ENCODE peak calls at places on chromosomes 5 and 9, in five cellular contexts. One of them, this sample, is unnamed.

GRCh38 chr5:154771383-154771901 is 16.3 kb downstream of the LARP1 start:
- DNase-seq in A673: peak
- DNase-seq in skeletal muscle cell: peak
- DNase-seq in heart left ventricle: no peak
- DNase-seq in uterus: peak
- DNase-seq in this sample: no peak

GRCh38 chr5:10563132-10563939 is 534 bp upstream of the ANKRD33B start:
- DNase-seq in uterus: peak
- DNase-seq in skeletal muscle cell: no peak
- DNase-seq in A673: no peak
- DNase-seq in heart left ventricle: peak
- DNase-seq in this sample: no peak

GRCh38 chr9:93126825-93127368 is 7.2 kb downstream of the NINJ1 start:
- DNase-seq in skeletal muscle cell: no peak
- DNase-seq in heart left ventricle: peak
- DNase-seq in A673: no peak
- DNase-seq in uterus: peak
- DNase-seq in this sample: no peak

GRCh38 chr5:33563983-33564908 is 123.5 kb downstream of the TARS1 start:
- DNase-seq in skeletal muscle cell: no peak
- DNase-seq in uterus: no peak
- DNase-seq in A673: no peak
- DNase-seq in heart left ventricle: no peak
- DNase-seq in this sample: no peak

GRCh38 chr5:10566556-10567068 is 2.7 kb downstream of the ANKRD33B start:
- DNase-seq in heart left ventricle: no peak
- DNase-seq in skeletal muscle cell: no peak
- DNase-seq in uterus: no peak
- DNase-seq in A673: no peak
- DNase-seq in this sample: no peak

GRCh38 chr9:8917978-8918739 is 1118.6 kb upstream of the DMAC1 start:
- DNase-seq in skeletal muscle cell: no peak
- DNase-seq in heart left ventricle: no peak
- DNase-seq in uterus: no peak
- DNase-seq in A673: no peak
- DNase-seq in this sample: no peak

GRCh38 chr9:134283111-134283515 is 43.1 kb upstream of the RXRA start:
- DNase-seq in uterus: peak
- DNase-seq in skeletal muscle cell: peak
- DNase-seq in heart left ventricle: peak
- DNase-seq in A673: peak
- DNase-seq in this sample: peak

GRCh38 chr5:139461698-139462097 is 845 bp downstream of the ECSCR start:
- DNase-seq in skeletal muscle cell: no peak
- DNase-seq in A673: no peak
- DNase-seq in heart left ventricle: peak
- DNase-seq in uterus: no peak
- DNase-seq in this sample: no peak

GRCh38 chr9:127963041-127963358 is 17.8 kb downstream of the EEIG1 start:
- DNase-seq in skeletal muscle cell: no peak
- DNase-seq in A673: no peak
- DNase-seq in heart left ventricle: no peak
- DNase-seq in uterus: no peak
- DNase-seq in this sample: no peak

GRCh38 chr5:386432-387341 is 56.3 kb upstream of the EXOC3 start:
- DNase-seq in A673: no peak
- DNase-seq in heart left ventricle: peak
- DNase-seq in uterus: no peak
- DNase-seq in skeletal muscle cell: peak
- DNase-seq in this sample: no peak

GRCh38 chr9:109855540-109855939 is 75.5 kb downstream of the PALM2AKAP2 start:
- DNase-seq in heart left ventricle: no peak
- DNase-seq in uterus: no peak
- DNase-seq in A673: no peak
- DNase-seq in skeletal muscle cell: no peak
- DNase-seq in this sample: no peak

DNA sequence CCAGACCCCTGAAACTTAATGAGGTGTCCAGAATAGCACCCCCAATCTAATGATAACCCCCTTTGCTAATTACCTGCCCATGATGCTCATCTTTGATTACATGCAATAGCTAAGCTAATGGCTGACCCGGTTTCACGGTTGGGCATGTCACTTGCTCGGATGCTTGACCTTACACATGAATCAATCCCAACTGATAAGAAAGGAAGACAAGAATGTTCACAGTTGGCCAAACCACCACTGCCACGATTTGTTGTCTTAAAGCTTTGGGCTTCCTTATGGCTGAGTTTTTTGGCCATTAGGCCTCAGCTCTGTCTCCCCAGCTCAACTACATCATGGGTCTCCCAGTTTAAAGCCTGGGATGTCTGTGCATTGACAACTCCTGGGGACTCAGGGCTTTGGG is 53.1 kb upstream of the TGFBR1 start:
- DNase-seq in heart left ventricle: no peak
- DNase-seq in uterus: no peak
- DNase-seq in skeletal muscle cell: no peak
- DNase-seq in A673: no peak
- DNase-seq in this sample: no peak
- H3K4me3 ChIP-seq in heart left ventricle: no peak
- H3K4me3 ChIP-seq in uterus: no peak
- H3K4me3 ChIP-seq in skeletal muscle cell: no peak
- H3K4me3 ChIP-seq in A673: no peak
- H3K4me3 ChIP-seq in this sample: no peak

GRCh38 chr5:20524956-20525529 is 537.0 kb upstream of the CDH18 start:
- DNase-seq in uterus: no peak
- DNase-seq in skeletal muscle cell: peak
- DNase-seq in heart left ventricle: no peak
- DNase-seq in A673: no peak
- DNase-seq in this sample: no peak

GRCh38 chr5:20528471-20528870 is 540.5 kb upstream of the CDH18 start:
- DNase-seq in heart left ventricle: no peak
- DNase-seq in A673: no peak
- DNase-seq in uterus: no peak
- DNase-seq in skeletal muscle cell: no peak
- DNase-seq in this sample: no peak

DNA sequence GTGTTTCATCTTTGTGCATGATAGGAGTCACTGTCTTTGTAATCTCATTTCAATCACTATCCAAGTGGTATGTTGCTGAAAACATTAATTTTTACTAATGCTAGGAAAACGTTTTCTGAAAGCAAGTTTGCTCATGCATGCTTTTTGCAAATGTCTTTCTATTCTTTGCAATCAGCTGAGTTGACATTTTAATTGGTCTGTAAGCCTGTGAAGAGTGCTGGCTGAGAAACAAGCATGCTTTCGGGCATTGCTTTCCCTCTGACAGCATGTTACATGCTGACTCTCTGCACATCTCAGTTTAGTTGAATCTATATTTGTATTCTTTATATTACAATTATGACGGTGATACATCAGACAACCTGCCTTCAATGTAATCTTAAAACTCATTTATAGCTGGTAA is 535.1 kb upstream of the CDH18 start:
- DNase-seq in uterus: no peak
- DNase-seq in skeletal muscle cell: no peak
- DNase-seq in A673: no peak
- DNase-seq in heart left ventricle: no peak
- DNase-seq in this sample: no peak
- H3K4me3 ChIP-seq in uterus: no peak
- H3K4me3 ChIP-seq in skeletal muscle cell: no peak
- H3K4me3 ChIP-seq in A673: no peak
- H3K4me3 ChIP-seq in heart left ventricle: no peak
- H3K4me3 ChIP-seq in this sample: no peak

GRCh38 chr5:181203842-181204560 is 995 bp downstream of the TRIM7 start:
- DNase-seq in skeletal muscle cell: no peak
- DNase-seq in uterus: no peak
- DNase-seq in A673: peak
- DNase-seq in heart left ventricle: no peak
- DNase-seq in this sample: no peak
- H3K4me3 ChIP-seq in skeletal muscle cell: peak
- H3K4me3 ChIP-seq in uterus: peak
- H3K4me3 ChIP-seq in A673: peak
- H3K4me3 ChIP-seq in heart left ventricle: peak
- H3K4me3 ChIP-seq in this sample: peak

GRCh38 chr5:145834917-145835838 is at the start of gene PRELID2:
- DNase-seq in A673: peak
- DNase-seq in heart left ventricle: peak
- DNase-seq in uterus: peak
- DNase-seq in skeletal muscle cell: peak
- DNase-seq in this sample: no peak
- H3K4me3 ChIP-seq in A673: peak
- H3K4me3 ChIP-seq in heart left ventricle: peak
- H3K4me3 ChIP-seq in uterus: peak
- H3K4me3 ChIP-seq in skeletal muscle cell: peak
- H3K4me3 ChIP-seq in this sample: peak

GRCh38 chr9:112072721-112073553 is 102.2 kb downstream of the SUSD1 start:
- DNase-seq in uterus: no peak
- DNase-seq in heart left ventricle: no peak
- DNase-seq in A673: no peak
- DNase-seq in skeletal muscle cell: peak
- DNase-seq in this sample: no peak

GRCh38 chr9:112076814-112077213 is 98.3 kb downstream of the SUSD1 start:
- DNase-seq in heart left ventricle: no peak
- DNase-seq in A673: no peak
- DNase-seq in skeletal muscle cell: no peak
- DNase-seq in uterus: no peak
- DNase-seq in this sample: no peak

GRCh38 chr9:112074250-112075008 is 100.7 kb downstream of the SUSD1 start:
- DNase-seq in A673: peak
- DNase-seq in skeletal muscle cell: peak
- DNase-seq in heart left ventricle: no peak
- DNase-seq in uterus: peak
- DNase-seq in this sample: no peak

GRCh38 chr9:112078432-112078831 is 96.7 kb downstream of the SUSD1 start:
- DNase-seq in skeletal muscle cell: no peak
- DNase-seq in heart left ventricle: no peak
- DNase-seq in A673: no peak
- DNase-seq in uterus: no peak
- DNase-seq in this sample: no peak

DNA sequence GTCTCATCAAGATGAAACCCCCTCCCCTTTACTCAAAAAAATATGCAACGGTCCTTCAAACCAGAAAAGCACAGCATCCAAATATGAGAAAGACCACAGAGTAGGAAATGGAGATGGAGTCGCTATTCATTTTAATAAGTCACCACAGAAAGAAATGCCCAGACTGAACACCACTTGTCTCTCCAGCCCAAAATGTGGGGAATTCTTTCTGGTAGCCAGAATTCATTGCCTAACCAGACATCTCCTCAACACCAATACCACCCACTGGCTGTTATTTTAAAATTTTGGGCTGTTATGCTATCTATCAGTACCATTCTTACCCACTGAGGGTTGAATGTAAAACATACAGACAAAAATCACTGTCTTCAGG is 100.1 kb downstream of the SUSD1 start:
- DNase-seq in A673: no peak
- DNase-seq in uterus: no peak
- DNase-seq in heart left ventricle: no peak
- DNase-seq in skeletal muscle cell: no peak
- DNase-seq in this sample: no peak
- H3K4me3 ChIP-seq in A673: no peak
- H3K4me3 ChIP-seq in uterus: no peak
- H3K4me3 ChIP-seq in heart left ventricle: no peak
- H3K4me3 ChIP-seq in skeletal muscle cell: no peak
- H3K4me3 ChIP-seq in this sample: no peak

GRCh38 chr9:108093773-108094675 is 604.5 kb upstream of the KLF4 start:
- DNase-seq in A673: no peak
- DNase-seq in heart left ventricle: no peak
- DNase-seq in skeletal muscle cell: no peak
- DNase-seq in uterus: no peak
- DNase-seq in this sample: peak

GRCh38 chr9:108099854-108100253 is 610.3 kb upstream of the KLF4 start:
- DNase-seq in skeletal muscle cell: no peak
- DNase-seq in uterus: no peak
- DNase-seq in heart left ventricle: no peak
- DNase-seq in A673: no peak
- DNase-seq in this sample: no peak

GRCh38 chr9:108100571-108100970 is 611.0 kb upstream of the KLF4 start:
- DNase-seq in skeletal muscle cell: no peak
- DNase-seq in uterus: no peak
- DNase-seq in heart left ventricle: no peak
- DNase-seq in A673: no peak
- DNase-seq in this sample: no peak

GRCh38 chr9:108094676-108094993 is 605.1 kb upstream of the KLF4 start:
- DNase-seq in uterus: no peak
- DNase-seq in skeletal muscle cell: no peak
- DNase-seq in heart left ventricle: no peak
- DNase-seq in A673: no peak
- DNase-seq in this sample: no peak

DNA sequence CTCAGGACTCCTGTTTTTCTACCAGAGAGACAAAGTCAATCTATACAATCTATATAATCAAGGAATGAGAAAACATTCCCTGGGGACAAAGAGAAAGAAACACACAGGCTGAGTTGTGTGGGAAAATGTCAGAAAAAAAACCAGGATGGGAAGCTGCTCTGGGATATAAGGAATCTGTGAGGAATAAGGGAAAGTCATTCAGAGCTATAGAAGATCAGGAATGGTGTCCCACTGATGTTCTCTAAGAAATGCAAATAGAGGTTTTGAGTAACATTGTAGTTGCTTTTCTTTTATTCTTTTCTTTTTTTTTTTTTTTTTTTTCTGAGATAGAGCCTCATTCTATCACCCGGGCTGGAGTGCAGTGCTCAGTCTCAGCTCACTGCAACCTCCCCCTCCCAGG is 605.9 kb upstream of the KLF4 start:
- DNase-seq in skeletal muscle cell: no peak
- DNase-seq in uterus: no peak
- DNase-seq in A673: no peak
- DNase-seq in heart left ventricle: no peak
- DNase-seq in this sample: no peak
- H3K4me3 ChIP-seq in skeletal muscle cell: no peak
- H3K4me3 ChIP-seq in uterus: no peak
- H3K4me3 ChIP-seq in A673: no peak
- H3K4me3 ChIP-seq in heart left ventricle: no peak
- H3K4me3 ChIP-seq in this sample: no peak

GRCh38 chr9:36867241-36867640 is 166.8 kb downstream of the PAX5 start:
- DNase-seq in uterus: no peak
- DNase-seq in A673: no peak
- DNase-seq in skeletal muscle cell: no peak
- DNase-seq in heart left ventricle: no peak
- DNase-seq in this sample: no peak

GRCh38 chr9:36866840-36867239 is 167.2 kb downstream of the PAX5 start:
- DNase-seq in heart left ventricle: no peak
- DNase-seq in skeletal muscle cell: no peak
- DNase-seq in A673: peak
- DNase-seq in uterus: no peak
- DNase-seq in this sample: no peak

GRCh38 chr9:36864491-36865410 is 169.3 kb downstream of the PAX5 start:
- DNase-seq in heart left ventricle: no peak
- DNase-seq in A673: peak
- DNase-seq in skeletal muscle cell: no peak
- DNase-seq in uterus: no peak
- DNase-seq in this sample: no peak

GRCh38 chr9:36867672-36868471 is 166.2 kb downstream of the PAX5 start:
- DNase-seq in heart left ventricle: no peak
- DNase-seq in uterus: no peak
- DNase-seq in A673: no peak
- DNase-seq in skeletal muscle cell: no peak
- DNase-seq in this sample: no peak

GRCh38 chr9:36865731-36866635 is 168.1 kb downstream of the PAX5 start:
- DNase-seq in A673: no peak
- DNase-seq in uterus: no peak
- DNase-seq in heart left ventricle: no peak
- DNase-seq in skeletal muscle cell: no peak
- DNase-seq in this sample: no peak
- H3K4me3 ChIP-seq in A673: no peak
- H3K4me3 ChIP-seq in uterus: no peak
- H3K4me3 ChIP-seq in heart left ventricle: no peak
- H3K4me3 ChIP-seq in skeletal muscle cell: no peak
- H3K4me3 ChIP-seq in this sample: no peak